ENCODE peak calls at places on chromosomes 2 and 18, in nine cellular contexts. M, I, X, F, V, B, S, J and Q are unnamed samples. For H3K4me1, the result is how much of the 10 kb centered on the place peaks cover.

GRCh38 chr2:179302764-179303561 is 38.3 kb upstream of the SESTD1 start:
- DNase-seq in I (peak), J (no peak), F (no peak), M (no peak), S (no peak), X (no peak), V (no peak), B (no peak), Q (no peak)

GRCh38 chr18:7682334-7682733 is 115.2 kb downstream of the PTPRM start:
- DNase-seq in F (no peak), X (no peak), V (no peak), M (no peak), J (no peak), B (no peak), S (no peak), I (no peak), Q (no peak)

GRCh38 chr18:11955299-11956029 is 25.8 kb upstream of the IMPA2 start:
- DNase-seq in X (peak), S (peak), B (peak), V (peak), F (peak), M (peak), I (peak), J (no peak), Q (peak)

GRCh38 chr2:144515694-144516416 is 4.1 kb downstream of the ZEB2 start:
- DNase-seq in F (peak), M (peak), X (no peak), B (no peak), S (no peak), I (no peak), V (peak), J (no peak), Q (no peak)

GRCh38 chr2:76965772-76966171 is 556.4 kb downstream of the LRRTM4 start:
- DNase-seq in I (no peak), B (no peak), V (no peak), S (no peak), X (no peak), M (no peak), F (no peak), J (no peak), Q (no peak)

GRCh38 chr2:137888845-137889244 is 75.4 kb upstream of the HNMT start:
- DNase-seq in B (no peak), X (peak), M (peak), J (no peak), I (no peak), V (peak), F (peak), S (peak), Q (peak)

GRCh38 chr2:21291281-21291825 is 167.6 kb downstream of the TDRD15 start:
- DNase-seq in X (no peak), S (no peak), I (peak), B (no peak), V (no peak), J (no peak), M (no peak), F (no peak), Q (no peak)

GRCh38 chr18:23063502-23063901 is 71.8 kb upstream of the CABLES1 start:
- DNase-seq in F (no peak), X (no peak), B (no peak), M (no peak), V (no peak), J (no peak), I (no peak), S (no peak), Q (no peak)

GRCh38 chr2:219430633-219431615 is 3.7 kb upstream of the SPEG start:
- DNase-seq in J (no peak), S (no peak), M (peak), F (no peak), V (no peak), I (peak), X (peak), B (peak), Q (no peak)

GRCh38 chr2:237096201-237096600 is 10.5 kb downstream of the COPS8 start:
- DNase-seq in M (no peak), X (no peak), I (no peak), B (no peak), V (no peak), F (no peak), J (no peak), S (no peak), Q (no peak)

GRCh38 chr2:99031481-99031880 is 95.5 kb upstream of the CRACDL start:
- DNase-seq in M (no peak), V (no peak), J (no peak), S (no peak), X (no peak), I (no peak), B (no peak), F (no peak), Q (no peak)

GRCh38 chr18:57787068-57787682 is 15.9 kb downstream of the ATP8B1 start:
- DNase-seq in B (no peak), J (no peak), X (no peak), S (no peak), I (no peak), M (no peak), V (peak), F (no peak), Q (no peak)

GRCh38 chr2:2763998-2764355 is 432.9 kb upstream of the MYT1L start:
- DNase-seq in B (no peak), V (no peak), J (no peak), S (peak), X (no peak), F (no peak), I (no peak), M (no peak), Q (no peak)

GRCh38 chr18:68735498-68736343 is 20.8 kb upstream of the TMX3 start:
- DNase-seq in X (peak), I (peak), V (no peak), M (peak), S (no peak), F (no peak), B (no peak), J (no peak), Q (no peak)

GRCh38 chr2:437772-438393 is 150.0 kb upstream of the ALKAL2 start:
- DNase-seq in V (peak), B (no peak), I (no peak), S (peak), J (peak), X (no peak), F (no peak), M (no peak), Q (peak)

GRCh38 chr2:4354678-4355077 is 651.3 kb downstream of the DCDC2C start:
- DNase-seq in F (peak), I (no peak), M (peak), X (peak), B (no peak), J (no peak), S (peak), V (no peak), Q (peak)

GRCh38 chr2:86078801-86079545 is 26.7 kb downstream of the POLR1A start:
- DNase-seq in M (peak), V (peak), F (peak), X (no peak), S (peak), J (no peak), I (peak), B (no peak), Q (peak)

GRCh38 chr2:20390524-20391123 is 40.0 kb upstream of the PUM2 start:
- DNase-seq in X (no peak), V (no peak), J (no peak), M (no peak), I (no peak), F (no peak), S (no peak), B (no peak), Q (no peak)

GRCh38 chr2:133673570-133673969 is 105.3 kb upstream of the NCKAP5 start:
- DNase-seq in B (no peak), V (no peak), I (no peak), S (no peak), X (no peak), F (no peak), M (no peak), J (no peak), Q (no peak)

GRCh38 chr2:71629273-71629672 is 175.9 kb downstream of the DYSF start:
- DNase-seq in J (no peak), M (no peak), I (no peak), F (no peak), X (no peak), B (no peak), S (no peak), V (no peak), Q (no peak)

GRCh38 chr2:233556756-233557736 is 9.5 kb downstream of the USP40 start:
- DNase-seq in B (no peak), F (no peak), V (no peak), M (peak), S (peak), J (no peak), X (no peak), I (peak), Q (peak)

GRCh38 chr2:179550214-179550613 is 285.6 kb upstream of the SESTD1 start:
- DNase-seq in V (no peak), F (no peak), B (no peak), J (no peak), I (no peak), M (no peak), S (no peak), X (peak), Q (no peak)

GRCh38 chr2:19356545-19357382 is 1.7 kb downstream of the OSR1 start:
- DNase-seq in B (no peak), S (no peak), M (no peak), V (no peak), X (no peak), F (no peak), J (no peak), I (peak), Q (no peak)

GRCh38 chr2:19357383-19358241 is 811 bp downstream of the OSR1 start:
- DNase-seq in B (no peak), M (no peak), J (no peak), V (peak), S (peak), I (peak), F (no peak), X (no peak), Q (no peak)

GRCh38 chr2:19359021-19359357 is 566 bp upstream of the OSR1 start:
- DNase-seq in V (no peak), F (no peak), B (no peak), I (no peak), J (no peak), X (no peak), M (no peak), S (no peak), Q (no peak)

GRCh38 chr2:19359456-19359855 is 1.0 kb upstream of the OSR1 start:
- DNase-seq in X (no peak), S (no peak), F (no peak), I (no peak), M (no peak), J (no peak), V (no peak), B (no peak), Q (no peak)

GRCh38 chr2:19358242-19359020 is at the start of gene OSR1:
- DNase-seq in M (peak), S (peak), I (peak), J (no peak), B (peak), V (peak), X (peak), F (peak), Q (peak)
- TF ChIP-seq POLR2A in M (peak), S (no peak), I (peak), J (peak), B (no peak), V (peak), X (no peak), F (no peak), Q (no peak)

GRCh38 chr18:582465-582864 is 2.3 kb downstream of the CETN1 start:
- DNase-seq in X (no peak), J (no peak), M (no peak), B (no peak), S (no peak), F (no peak), V (no peak), I (no peak), Q (no peak)
- H3K4me1 ChIP-seq in X (under half), J (under half), M (under half), B (under half), S (under half), F (under half), V (under half), I (under half), Q (under half)

GRCh38 chr18:32470713-32471633 is at the start of gene GAREM1:
- DNase-seq in V (peak), M (peak), B (peak), J (peak), S (peak), X (peak), I (peak), F (peak), Q (peak)
- TF ChIP-seq POLR2A in V (peak), M (peak), B (peak), J (peak), S (peak), X (peak), I (peak), F (peak), Q (peak)

DNA sequence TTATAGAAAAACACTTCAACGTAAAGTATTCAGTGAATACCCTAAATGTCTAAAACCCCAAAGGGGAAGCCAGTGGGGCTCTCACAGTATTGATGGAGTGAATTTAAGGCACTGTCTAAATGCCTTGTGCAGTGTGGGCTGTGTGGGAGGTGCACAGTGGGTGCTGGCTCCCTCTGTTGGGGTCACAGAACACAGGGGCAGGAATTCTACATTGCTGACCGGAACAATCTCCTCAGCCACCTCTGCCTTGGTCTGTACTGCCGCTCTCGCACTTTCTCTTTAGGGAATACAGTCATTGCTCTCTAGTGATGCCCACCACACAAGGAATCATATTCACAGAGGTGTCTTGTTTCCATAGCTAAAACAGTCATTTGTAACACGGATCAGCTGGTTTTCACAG is 45.4 kb downstream of the SPRED2 start:
- DNase-seq in V (no peak), I (no peak), F (no peak), M (no peak), X (no peak), J (no peak), B (no peak), S (no peak), Q (no peak)
- H3K4me1 ChIP-seq in V (under half), I (under half), F (under half), M (under half), X (half or more), J (half or more), B (under half), S (under half), Q (under half)

DNA sequence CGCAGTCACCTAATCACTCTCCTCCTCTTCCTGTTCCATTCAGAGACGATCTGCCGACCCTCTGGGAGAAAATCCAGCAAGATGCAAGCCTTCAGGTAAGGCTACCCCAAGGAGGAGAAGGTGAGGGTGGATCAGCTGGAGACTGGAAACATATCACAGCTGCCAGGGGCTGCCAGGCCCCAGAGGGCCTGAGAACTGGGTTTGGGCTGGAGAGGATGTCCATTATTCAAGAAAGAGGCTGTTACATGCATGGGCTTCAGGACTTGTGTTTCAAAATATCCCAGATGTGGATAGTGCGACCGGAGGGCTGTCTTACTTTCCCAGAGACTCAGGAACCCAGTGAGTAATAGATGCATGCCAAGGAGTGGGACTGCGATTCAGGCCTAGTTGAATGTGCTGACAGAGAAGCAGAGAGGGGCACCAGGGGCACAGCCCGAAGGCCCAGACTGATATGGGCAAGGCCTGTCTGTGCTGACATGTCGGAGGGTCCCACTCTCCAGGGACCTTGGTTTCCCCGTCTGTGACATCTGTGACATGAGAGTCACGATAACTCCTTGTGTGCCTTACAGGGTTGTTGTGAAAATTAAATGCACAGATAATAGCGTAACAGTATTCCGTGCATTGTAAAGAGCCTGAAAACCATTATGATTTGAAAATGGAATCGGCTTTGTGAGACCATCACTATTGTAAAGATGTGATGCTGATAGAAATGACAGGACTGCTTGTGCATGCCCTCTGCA is 418 bp downstream of the IL1RN start:
- DNase-seq in F (no peak), M (no peak), J (no peak), X (no peak), B (no peak), V (no peak), S (no peak), I (no peak), Q (no peak)
- TF ChIP-seq POLR2A in F (no peak), M (no peak), J (no peak), X (no peak), B (no peak), V (no peak), S (no peak), I (no peak), Q (no peak)

DNA sequence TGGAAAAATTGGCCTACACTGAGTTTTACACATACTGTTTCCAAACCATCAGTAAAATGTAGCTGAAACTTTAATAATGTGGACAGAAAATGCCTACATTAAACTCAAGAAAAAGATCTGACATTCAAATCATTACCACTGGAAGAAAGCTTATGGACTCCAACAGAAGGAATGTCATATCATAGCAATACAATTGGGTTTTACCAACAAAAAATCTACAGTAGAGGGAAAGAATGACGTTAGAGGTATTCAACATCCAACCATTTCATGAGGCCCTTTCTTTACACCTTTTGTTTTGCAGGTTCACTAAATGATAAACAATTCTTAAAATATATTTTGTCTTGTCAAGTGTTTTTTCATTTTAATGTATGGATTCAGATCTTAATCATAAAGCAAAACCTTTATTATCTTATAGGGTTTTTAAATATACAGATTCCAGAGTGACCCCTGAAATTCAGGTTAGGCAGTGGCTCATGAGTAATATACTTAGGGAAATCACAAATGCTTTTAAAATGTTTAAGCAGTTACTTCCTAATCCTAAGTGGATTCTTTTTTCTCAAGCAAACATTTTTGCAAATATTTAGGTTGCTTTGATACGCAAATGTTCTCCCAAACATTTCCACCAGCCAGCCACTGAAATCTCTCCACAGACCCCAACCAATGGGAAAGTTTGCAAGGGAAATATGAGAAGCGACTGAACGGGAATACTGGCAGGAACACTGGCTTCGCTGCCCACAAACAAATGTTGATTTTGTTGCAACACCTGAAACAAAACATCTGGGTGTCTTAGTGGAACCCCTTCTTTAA is 168.7 kb downstream of the TCF4 start:
- DNase-seq in X (no peak), J (no peak), F (no peak), B (no peak), V (no peak), S (no peak), I (peak), M (no peak), Q (no peak)
- H3K4me1 ChIP-seq in X (under half), J (under half), F (under half), B (under half), V (under half), S (under half), I (under half), M (under half), Q (under half)

GRCh38 chr18:76482971-76483691 is 11.9 kb downstream of the ZNF516 start:
- DNase-seq in J (no peak), B (no peak), X (no peak), V (no peak), M (no peak), S (no peak), I (no peak), F (no peak), Q (no peak)
- TF ChIP-seq POLR2A in J (no peak), B (no peak), X (no peak), V (no peak), M (no peak), S (no peak), I (no peak), F (no peak), Q (no peak)

GRCh38 chr2:136130511-136130910 is 12.6 kb upstream of the CXCR4 start:
- DNase-seq in F (no peak), M (no peak), X (no peak), B (no peak), I (no peak), S (no peak), V (no peak), J (no peak), Q (no peak)

GRCh38 chr2:136131961-136132839 is 14.3 kb upstream of the CXCR4 start:
- DNase-seq in S (peak), F (no peak), X (no peak), B (no peak), M (no peak), J (peak), I (no peak), V (peak), Q (peak)

GRCh38 chr2:136132840-136133570 is 15.1 kb upstream of the CXCR4 start:
- DNase-seq in F (no peak), M (no peak), I (no peak), X (no peak), S (no peak), B (no peak), V (no peak), J (no peak), Q (no peak)

GRCh38 chr2:136130045-136130444 is 12.1 kb upstream of the CXCR4 start:
- DNase-seq in I (no peak), F (no peak), S (no peak), B (no peak), M (no peak), X (no peak), J (no peak), V (no peak), Q (no peak)

GRCh38 chr2:136131484-136131960 is 13.6 kb upstream of the CXCR4 start:
- DNase-seq in S (no peak), F (no peak), I (no peak), M (no peak), X (no peak), V (no peak), J (no peak), B (no peak), Q (no peak)
- H3K4me1 ChIP-seq in S (under half), F (under half), I (under half), M (under half), X (under half), V (under half), J (under half), B (under half), Q (under half)

DNA sequence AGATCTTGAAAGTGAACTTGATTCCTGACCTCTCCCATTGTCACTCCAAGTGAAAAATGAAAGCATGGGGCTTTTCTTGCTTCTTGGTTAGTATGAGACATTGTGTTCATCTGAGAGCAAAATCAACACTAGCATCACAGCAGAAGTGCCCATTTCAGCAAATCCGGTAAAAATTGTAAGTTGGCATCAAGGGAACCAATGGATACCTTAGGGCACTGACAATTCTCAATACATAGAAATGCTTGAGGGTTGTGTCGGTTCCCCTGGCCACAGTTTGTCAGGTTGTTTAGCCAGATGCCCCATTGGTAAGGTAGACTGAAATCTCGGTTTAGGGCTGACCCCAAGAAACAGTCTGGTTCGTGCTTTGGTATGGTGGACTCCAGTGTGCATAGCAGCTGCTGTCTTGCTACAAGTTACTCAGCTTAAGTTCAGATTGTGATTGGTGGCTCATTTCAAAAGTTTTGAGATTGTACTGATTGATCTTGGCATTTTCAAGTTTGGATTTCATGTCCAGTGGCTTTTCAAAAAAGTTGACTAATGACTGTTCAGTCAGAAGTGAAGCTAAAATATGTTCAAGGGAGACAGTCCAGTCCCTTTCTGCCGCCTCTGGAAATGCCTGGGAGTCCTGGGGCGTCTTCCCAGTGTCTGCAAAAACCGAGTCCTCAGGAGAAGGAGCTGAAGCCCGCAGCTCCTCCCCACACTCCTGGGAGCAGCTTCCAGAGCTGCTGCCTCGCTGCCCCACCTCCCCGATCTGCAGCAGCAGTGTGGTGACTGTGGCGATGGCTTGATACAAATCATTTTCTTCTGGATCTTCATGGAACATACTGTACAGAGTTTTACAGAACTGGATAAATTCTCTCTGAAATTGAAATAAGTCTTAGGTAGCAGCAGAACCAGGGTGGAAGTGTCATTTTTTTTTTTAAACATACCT is 5.6 kb downstream of the RPL31 start:
- DNase-seq in V (no peak), I (no peak), S (no peak), J (no peak), M (peak), B (no peak), X (no peak), F (no peak), Q (no peak)
- TF ChIP-seq POLR2A in V (no peak), I (peak), S (no peak), J (no peak), M (no peak), B (no peak), X (peak), F (no peak), Q (peak)